ENCODE peak calls at places on chromosomes 1 and 21, in four cellular contexts. G is A549, H is HepG2, J is K562. W is an unnamed sample.

GRCh38 chr1:186139706-186140105 is 235.3 kb downstream of the TPR start:
- DNase-seq in G (no peak), H (no peak), J (no peak), W (no peak)

GRCh38 chr1:185035258-185035657 is 10.1 kb upstream of the RNF2 start:
- DNase-seq in G (no peak), H (no peak), J (no peak), W (no peak)

GRCh38 chr1:175941164-175941563 is 197.8 kb upstream of the TNR start:
- DNase-seq in G (no peak), H (no peak), J (no peak), W (no peak)

GRCh38 chr21:20856926-20857325 is 141.3 kb upstream of the NCAM2 start:
- DNase-seq in G (no peak), H (no peak), J (peak), W (no peak)

GRCh38 chr21:41631564-41632461 is 123.9 kb upstream of the TMPRSS2 start:
- DNase-seq in G (peak), H (no peak), J (no peak), W (no peak)

GRCh38 chr21:38175321-38175720 is 81.5 kb upstream of the KCNJ15 start:
- DNase-seq in G (no peak), H (no peak), J (no peak), W (no peak)

GRCh38 chr1:44652445-44653106 is 21.7 kb downstream of the TMEM53 start:
- DNase-seq in G (peak), H (peak), J (peak), W (peak)

GRCh38 chr21:35399706-35400105 is 350.6 kb upstream of the RUNX1 start:
- DNase-seq in G (no peak), H (no peak), J (no peak), W (no peak)

GRCh38 chr1:32242341-32242851 is 4.6 kb upstream of the FAM167B start:
- DNase-seq in G (no peak), H (no peak), J (peak), W (peak)

GRCh38 chr21:45607021-45607921 is 36.3 kb upstream of the PCBP3 start:
- DNase-seq in G (no peak), H (no peak), J (no peak), W (no peak)

GRCh38 chr1:19049128-19049768 is 92.8 kb upstream of the IFFO2 start:
- DNase-seq in G (no peak), H (no peak), J (no peak), W (no peak)

DNA sequence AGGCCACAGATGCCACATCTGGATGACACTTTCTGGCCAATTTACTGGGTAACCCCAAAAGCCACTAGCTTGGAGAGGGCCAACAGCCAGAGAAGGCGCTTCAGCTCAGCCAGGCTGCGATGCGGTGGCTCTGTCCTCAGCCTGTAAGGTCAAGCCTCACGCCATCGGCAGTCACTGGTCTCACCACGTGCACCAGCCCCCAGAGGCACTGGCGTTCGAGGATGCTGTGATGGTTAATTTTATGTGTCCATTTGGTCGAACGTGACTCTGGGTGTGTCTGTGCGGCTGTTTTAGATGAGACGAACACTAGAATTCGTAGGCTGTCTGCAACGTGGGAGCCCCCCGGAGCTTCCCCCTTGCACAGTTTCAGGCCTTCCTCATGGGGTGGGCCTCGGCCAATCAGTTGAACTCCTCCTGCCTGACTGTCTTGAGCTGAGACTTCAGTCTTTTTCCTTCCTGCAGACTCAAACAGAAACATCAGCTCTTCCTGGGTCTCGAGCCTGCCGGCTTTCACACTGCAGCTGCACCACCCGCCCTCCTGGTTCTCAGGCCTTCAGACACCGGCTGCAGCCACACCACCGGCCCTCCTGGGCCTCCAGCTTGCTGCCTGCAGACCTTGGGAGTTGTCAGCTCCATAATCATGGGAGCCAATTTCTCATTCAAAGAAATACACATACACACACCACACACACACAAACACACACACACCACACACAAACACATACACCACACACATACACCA is 41.6 kb upstream of the SLC45A1 start:
- DNase-seq in G (no peak), H (no peak), J (no peak), W (no peak)
- TF ChIP-seq JUN in G (no peak), H (no peak), J (no peak), W (no peak)

DNA sequence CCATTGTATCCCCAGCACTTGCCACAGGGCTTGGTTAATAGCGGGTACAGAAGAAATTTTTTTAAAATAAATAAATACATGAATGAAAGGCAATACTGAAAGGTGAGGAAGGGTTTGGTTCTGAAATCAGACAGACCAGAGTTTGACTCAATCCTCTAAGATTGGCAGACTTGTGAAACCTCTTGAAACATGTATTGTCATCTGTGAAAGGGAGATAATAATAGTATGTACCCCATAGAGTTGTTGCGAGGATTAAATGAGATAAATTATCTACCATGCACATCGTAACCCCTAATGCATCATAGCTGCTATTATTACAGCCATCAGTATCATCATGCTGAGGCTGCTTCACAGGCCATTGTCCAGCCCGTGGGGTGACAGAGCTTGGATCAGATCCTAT is 41.4 kb downstream of the S1PR1 start:
- DNase-seq in G (no peak), H (no peak), J (no peak), W (no peak)
- TF ChIP-seq HMGXB4 in G (no peak), H (no peak), J (no peak), W (no peak)

DNA sequence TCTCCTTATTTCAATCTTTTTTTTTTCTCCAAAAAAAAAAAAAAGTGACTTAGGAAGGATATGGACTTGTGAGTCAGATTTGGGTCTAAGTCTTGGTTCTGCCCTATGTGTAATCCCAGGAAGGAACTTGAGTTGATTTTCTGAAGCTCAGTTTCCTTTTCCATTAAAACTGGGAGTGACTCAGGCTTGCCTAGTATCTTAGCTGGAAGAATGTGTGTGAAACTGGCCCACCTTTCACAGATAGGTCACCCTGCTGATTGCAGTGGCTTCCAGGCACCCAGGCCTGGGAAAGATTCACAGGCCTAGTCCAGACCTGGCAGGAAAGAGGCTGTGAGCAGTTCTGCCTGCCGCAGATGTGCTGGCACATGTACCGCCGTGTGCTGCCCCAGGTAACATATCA is 218.3 kb upstream of the HOOK1 start:
- DNase-seq in G (no peak), H (no peak), J (no peak), W (no peak)
- TF ChIP-seq JUN in G (no peak), H (no peak), J (no peak), W (no peak)

DNA sequence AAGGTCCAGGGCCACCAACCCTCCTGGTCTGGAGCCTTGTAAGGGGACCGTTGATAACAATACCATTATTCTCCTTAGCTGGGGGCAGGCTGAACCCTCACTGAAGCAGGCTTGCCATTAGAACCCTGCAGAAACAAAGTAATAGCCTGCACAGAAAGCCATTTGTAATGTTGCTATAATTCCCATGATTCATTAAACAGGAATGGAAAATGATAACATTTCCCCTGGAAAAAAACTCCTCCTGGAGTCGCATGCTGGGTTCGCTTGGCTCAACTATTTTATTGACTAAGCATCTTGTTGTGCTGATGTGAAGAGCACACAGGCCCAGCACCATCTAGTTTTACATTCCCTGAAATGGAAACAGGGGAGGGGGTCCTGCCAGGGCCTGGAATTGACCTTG is 155.6 kb upstream of the CSF3R start:
- DNase-seq in G (no peak), H (no peak), J (no peak), W (no peak)
- TF ChIP-seq HMGXB4 in G (no peak), H (no peak), J (no peak), W (no peak)

GRCh38 chr1:206600527-206600926 is 11.7 kb downstream of the EIF2D start:
- DNase-seq in G (no peak), H (no peak), J (no peak), W (no peak)
- TF ChIP-seq JUN in G (no peak), H (no peak), J (no peak), W (no peak)

GRCh38 chr1:170664828-170665617 is 1.1 kb downstream of the PRRX1 start:
- DNase-seq in G (no peak), H (no peak), J (no peak), W (peak)
- TF ChIP-seq HMGXB4 in G (no peak), H (no peak), J (no peak), W (no peak)

GRCh38 chr1:12031039-12031980 is 12.0 kb downstream of the MIIP start:
- DNase-seq in G (peak), H (no peak), J (peak), W (peak)
- TF ChIP-seq JUN in G (no peak), H (no peak), J (no peak), W (no peak)

W was measured in WTC11.